ENCODE peak calls at places on chromosomes 7 and 10, in nine cellular contexts. T, L, F, M, V, U, R, X and Q are unnamed samples.
A peak's percentile ranks its signal among the peaks of the same experiment; 100 is the strongest.

GRCh38 chr7:157488326-157488725 is 151.5 kb downstream of the DNAJB6 start:
- DNase-seq in T (peak; percentile 35), L (no peak), F (no peak), M (no peak), V (no peak), U (no peak), R (no peak), X (no peak), Q (no peak)

GRCh38 chr7:138525757-138526156 is 65.7 kb downstream of the TRIM24 start:
- DNase-seq in T (no peak), L (no peak), F (no peak), M (no peak), V (no peak), U (no peak), R (no peak), X (no peak), Q (no peak)

GRCh38 chr7:73851410-73852338 is 9.3 kb upstream of the TMEM270 start:
- DNase-seq in T (no peak), L (peak; percentile 99), F (peak; percentile 99), M (peak; percentile 100), V (peak; percentile 91), U (peak; percentile 96), R (peak; percentile 80), X (no peak), Q (no peak)

GRCh38 chr7:87876759-87877234 is 504 bp downstream of the DBF4 start:
- DNase-seq in T (peak; percentile 78), L (peak; percentile 54), F (peak; percentile 44), M (no peak), V (peak; percentile 7), U (peak; percentile 27), R (peak; percentile 80), X (peak; percentile 40), Q (peak; percentile 80)

GRCh38 chr7:102993532-102994029 is 80.8 kb downstream of the LRRC17 start:
- DNase-seq in T (no peak), L (peak; percentile 82), F (no peak), M (peak; percentile 22), V (peak; percentile 42), U (no peak), R (peak; percentile 32), X (peak; percentile 44), Q (no peak)

GRCh38 chr7:138032186-138032585 is 30.3 kb upstream of the CREB3L2 start:
- DNase-seq in T (no peak), L (no peak), F (no peak), M (no peak), V (no peak), U (peak; percentile 4), R (no peak), X (no peak), Q (no peak)

GRCh38 chr7:21192662-21193061 is 235.2 kb upstream of the SP4 start:
- DNase-seq in T (no peak), L (no peak), F (peak; percentile 47), M (no peak), V (no peak), U (no peak), R (no peak), X (no peak), Q (no peak)

GRCh38 chr7:85115862-85116261 is 71.0 kb downstream of the SEMA3D start:
- DNase-seq in T (no peak), L (no peak), F (no peak), M (no peak), V (no peak), U (no peak), R (no peak), X (no peak), Q (no peak)

GRCh38 chr7:150322833-150323681 is at the start of the genes ACTR3C and LRRC61:
- DNase-seq in T (no peak), L (no peak), F (peak; percentile 69), M (no peak), V (no peak), U (no peak), R (peak; percentile 82), X (no peak), Q (peak; percentile 81)

GRCh38 chr7:150323682-150324365 is 479 bp upstream of the ACTR3C start:
- DNase-seq in T (no peak), L (no peak), F (peak; percentile 46), M (no peak), V (no peak), U (no peak), R (no peak), X (no peak), Q (no peak)

GRCh38 chr7:150325110-150325611 is 1.8 kb upstream of the ACTR3C start:
- DNase-seq in T (no peak), L (peak; percentile 26), F (no peak), M (no peak), V (peak; percentile 42), U (no peak), R (no peak), X (no peak), Q (peak; percentile 77)

GRCh38 chr7:150325901-150326300 is 2.6 kb upstream of the ACTR3C start:
- DNase-seq in T (no peak), L (no peak), F (no peak), M (no peak), V (no peak), U (no peak), R (no peak), X (no peak), Q (no peak)

GRCh38 chr7:150324366-150324961 is 1.1 kb upstream of the ACTR3C start:
- DNase-seq in T (no peak), L (peak; percentile 43), F (no peak), M (no peak), V (no peak), U (no peak), R (peak; percentile 57), X (no peak), Q (no peak)
- H3K4me3 ChIP-seq in T (no peak overlapping the region), L (no peak overlapping the region), F (peak overlapping the region; percentile 98), M (peak overlapping the region; percentile 80), V (no peak overlapping the region), U (peak overlapping the region; percentile 60), R (peak overlapping the region; percentile 37), X (no peak overlapping the region), Q (peak overlapping the region; percentile 61)

DNA sequence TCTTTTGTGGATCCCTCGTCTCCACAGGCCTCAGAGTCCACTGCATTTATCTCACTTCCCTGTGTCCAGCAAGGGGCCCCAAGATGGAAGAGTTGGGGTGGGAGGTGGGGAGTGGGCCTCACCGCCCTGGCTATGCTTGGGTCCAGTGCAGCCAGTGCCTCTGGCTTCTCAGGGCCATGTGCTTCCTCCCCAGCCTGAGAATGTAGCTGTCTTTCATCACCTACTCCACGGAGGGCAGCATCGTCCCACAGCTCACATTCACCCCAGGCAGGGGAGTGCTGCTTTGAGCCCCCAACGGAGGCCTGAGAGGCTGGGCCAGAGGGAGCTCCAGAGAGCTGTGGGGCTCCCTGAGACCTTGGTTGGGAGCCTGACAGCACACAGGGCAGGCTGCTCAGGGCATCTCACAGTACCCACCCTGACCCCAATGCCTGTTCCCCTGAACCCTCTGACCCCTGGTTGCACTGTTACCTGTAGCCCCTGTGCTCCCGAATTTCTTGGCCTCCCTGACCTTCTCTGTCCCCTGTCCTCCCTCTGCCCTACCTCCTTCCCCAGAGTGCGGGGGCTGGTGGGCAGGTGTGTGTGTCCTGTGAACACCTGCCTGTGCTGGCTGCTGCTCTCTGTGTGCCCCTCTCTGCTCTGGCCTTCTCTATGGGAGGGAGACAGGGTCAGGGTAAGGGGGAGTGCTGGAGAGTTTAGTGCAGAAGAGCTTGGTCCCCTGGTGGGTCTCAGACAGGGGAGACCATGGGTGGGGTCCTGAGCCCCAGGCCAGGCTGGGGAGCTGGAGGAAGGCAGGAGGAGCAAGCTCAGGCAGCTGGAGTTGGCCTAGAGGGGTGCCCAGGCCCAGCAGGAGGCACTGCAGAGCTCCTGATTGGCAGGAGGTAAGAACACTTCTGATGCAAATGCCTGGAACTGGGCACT is 19.6 kb upstream of the ZNF488 start:
- DNase-seq in T (no peak), L (peak; percentile 18), F (no peak), M (no peak), V (no peak), U (no peak), R (no peak), X (no peak), Q (no peak)
- TF ChIP-seq CTCF in T (no peak), L (no peak), F (no peak), M (peak; percentile 57), V (peak; percentile 7), U (peak; percentile 33), R (no peak), X (no peak), Q (no peak)

DNA sequence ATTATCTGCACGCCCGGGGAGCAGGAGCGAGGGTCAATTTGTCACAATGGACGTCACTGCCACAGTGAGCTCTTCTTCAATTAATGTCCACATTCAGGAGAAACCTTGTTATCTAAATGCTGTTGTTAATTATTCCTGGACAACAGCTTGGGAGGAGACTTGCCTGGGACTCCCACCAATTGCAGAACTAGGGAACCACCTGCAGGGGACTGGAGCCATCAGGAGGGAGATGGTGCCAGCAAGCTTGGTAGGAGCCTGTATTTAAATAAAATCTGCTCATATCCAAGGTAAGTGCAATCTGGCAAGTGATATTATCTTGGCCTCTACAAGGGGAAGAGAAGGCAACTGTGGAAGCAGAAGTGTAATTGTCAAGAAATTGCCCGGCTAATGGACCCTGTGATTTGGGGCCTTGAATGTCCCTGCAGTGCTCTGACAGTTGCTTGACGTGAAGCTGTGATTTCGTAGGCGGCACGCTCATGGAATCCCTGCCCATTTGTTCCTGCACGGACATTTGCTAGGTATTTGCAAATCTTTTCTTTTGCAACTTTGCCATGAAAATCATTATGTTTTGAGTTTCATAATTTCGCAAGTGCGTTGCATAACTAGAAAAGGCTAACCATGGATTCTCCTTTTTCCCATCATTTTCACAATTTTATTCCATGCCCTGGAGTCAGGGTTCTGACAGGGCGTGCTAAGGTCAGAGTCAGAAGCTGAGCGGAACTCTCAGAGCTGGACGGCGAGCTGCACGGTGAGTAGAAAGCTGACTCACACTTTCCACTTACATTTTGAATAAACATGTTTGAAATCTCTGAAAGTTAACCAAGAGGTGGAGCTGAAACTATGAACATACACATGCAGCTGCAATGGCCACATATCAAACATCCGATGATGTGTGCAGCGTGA is 84.8 kb upstream of the TCERG1L start:
- DNase-seq in T (peak; percentile 28), L (no peak), F (no peak), M (no peak), V (no peak), U (no peak), R (peak; percentile 61), X (no peak), Q (no peak)
- H3K4me3 ChIP-seq in T (no peak overlapping the region), L (no peak overlapping the region), F (no peak overlapping the region), M (no peak overlapping the region), V (no peak overlapping the region), U (no peak overlapping the region), R (no peak overlapping the region), X (no peak overlapping the region), Q (no peak overlapping the region)

GRCh38 chr7:34190299-34190698 is 285.0 kb downstream of the BMPER start:
- DNase-seq in T (no peak), L (no peak), F (no peak), M (no peak), V (no peak), U (no peak), R (no peak), X (peak; percentile 29), Q (no peak)

GRCh38 chr7:34187908-34188307 is 282.6 kb downstream of the BMPER start:
- DNase-seq in T (no peak), L (peak; percentile 11), F (no peak), M (no peak), V (no peak), U (no peak), R (no peak), X (no peak), Q (no peak)

GRCh38 chr7:34181271-34181958 is 276.1 kb downstream of the BMPER start:
- DNase-seq in T (no peak), L (no peak), F (no peak), M (no peak), V (no peak), U (no peak), R (no peak), X (no peak), Q (no peak)

GRCh38 chr7:34184466-34184865 is 279.1 kb downstream of the BMPER start:
- DNase-seq in T (no peak), L (peak; percentile 38), F (no peak), M (no peak), V (no peak), U (no peak), R (no peak), X (no peak), Q (no peak)
- TF ChIP-seq CTCF in T (no peak), L (peak; percentile 12), F (no peak), M (no peak), V (peak; percentile 15), U (peak; percentile 4), R (no peak), X (no peak), Q (no peak)